ENCODE peak calls at places on chromosome 10, in seven cellular contexts. Q is fibroblast of lung; A is activated naive CD4-positive, alpha-beta T cell; U is GM23338; V is stimulated activated naive CD4-positive, alpha-beta T cell; G is germinal center; I is T-helper 2 cell. S is an unnamed sample.

GRCh38 chr10:63713191-63714144 is 192.3 kb downstream of the REEP3 start:
- DNase-seq in V (no peak), U (peak), G (no peak), Q (peak), I (no peak), A (no peak), S (no peak)

GRCh38 chr10:74049995-74050394 is 52.1 kb downstream of the VCL start:
- DNase-seq in Q (no peak), I (no peak), V (no peak), A (no peak), G (no peak), U (no peak), S (no peak)

GRCh38 chr10:90193240-90193985 is 492.0 kb downstream of the KIF20B start:
- DNase-seq in A (no peak), I (no peak), G (no peak), Q (peak), V (no peak), U (no peak), S (no peak)

GRCh38 chr10:132608511-132609195 is 71.1 kb downstream of the INPP5A start:
- DNase-seq in A (no peak), V (no peak), Q (no peak), G (no peak), I (no peak), U (no peak), S (no peak)

GRCh38 chr10:63986536-63986935 is 465.3 kb downstream of the REEP3 start:
- DNase-seq in G (no peak), I (no peak), A (no peak), V (no peak), Q (no peak), U (no peak), S (no peak)

GRCh38 chr10:24912214-24912613 is 40.2 kb downstream of the PRTFDC1 start:
- DNase-seq in A (no peak), V (no peak), G (no peak), I (no peak), Q (peak), U (no peak), S (no peak)

GRCh38 chr10:33284945-33285344 is 49.5 kb downstream of the NRP1 start:
- DNase-seq in U (no peak), G (no peak), Q (no peak), I (no peak), A (no peak), V (no peak), S (no peak)

GRCh38 chr10:63554666-63555065 is 33.5 kb downstream of the REEP3 start:
- DNase-seq in Q (peak), A (no peak), G (peak), I (peak), V (no peak), U (no peak), S (no peak)

GRCh38 chr10:103451091-103451801 is 924 bp downstream of the CALHM2 start:
- DNase-seq in I (peak), A (peak), V (peak), G (peak), Q (peak), U (no peak), S (peak)

GRCh38 chr10:33032354-33033254 is 74.6 kb upstream of the ITGB1 start:
- DNase-seq in I (no peak), Q (peak), A (no peak), V (no peak), U (no peak), G (no peak), S (no peak)

GRCh38 chr10:102231357-102232318 is 5.5 kb downstream of the ELOVL3 start:
- DNase-seq in Q (no peak), I (peak), V (peak), U (peak), G (peak), A (peak), S (peak)

GRCh38 chr10:30127120-30127541 is 67.7 kb upstream of the JCAD start:
- DNase-seq in I (no peak), U (no peak), G (no peak), Q (peak), A (no peak), V (no peak), S (no peak)

GRCh38 chr10:113347508-113347907 is 205.3 kb upstream of the HABP2 start:
- DNase-seq in I (no peak), U (no peak), A (no peak), Q (no peak), V (no peak), G (no peak), S (no peak)

GRCh38 chr10:20993387-20994170 is 96.5 kb upstream of the NEBL start:
- DNase-seq in U (no peak), V (no peak), A (no peak), I (no peak), G (no peak), Q (peak), S (no peak)

GRCh38 chr10:100183482-100183881 is 2.3 kb downstream of the ERLIN1 start:
- DNase-seq in I (no peak), Q (peak), G (no peak), U (no peak), A (no peak), V (no peak), S (no peak)

GRCh38 chr10:12644380-12645144 is 295.2 kb downstream of the CAMK1D start:
- DNase-seq in G (no peak), A (no peak), Q (no peak), I (no peak), V (no peak), U (no peak), S (no peak)

GRCh38 chr10:129961274-129961839 is 2.7 kb downstream of the EBF3 start:
- DNase-seq in U (no peak), Q (no peak), I (no peak), V (no peak), A (no peak), G (no peak), S (no peak)

GRCh38 chr10:35339946-35340345 is 3.6 kb downstream of the CCNY start:
- DNase-seq in Q (peak), A (no peak), V (no peak), U (no peak), I (no peak), G (no peak), S (no peak)

GRCh38 chr10:23370106-23370505 is 25.5 kb upstream of the C10orf67 start:
- DNase-seq in Q (no peak), A (no peak), G (no peak), V (no peak), U (no peak), I (no peak), S (no peak)

GRCh38 chr10:71708301-71708703 is 11.3 kb downstream of the C10orf105 start:
- DNase-seq in G (peak), Q (peak), U (peak), A (peak), V (peak), I (peak), S (peak)

GRCh38 chr10:329361-330099 is 194.3 kb downstream of the ZMYND11 start:
- DNase-seq in G (no peak), U (peak), Q (peak), A (no peak), I (no peak), V (no peak), S (no peak)

GRCh38 chr10:75396861-75397570 is 4.5 kb downstream of the ZNF503 start:
- DNase-seq in U (peak), V (no peak), G (no peak), A (no peak), I (no peak), Q (peak), S (no peak)

GRCh38 chr10:85778074-85778473 is 588.5 kb downstream of the GRID1 start:
- DNase-seq in A (no peak), Q (no peak), I (no peak), U (no peak), V (no peak), G (no peak), S (no peak)

GRCh38 chr10:95445837-95446347 is 115.3 kb downstream of the SORBS1 start:
- DNase-seq in U (peak), V (no peak), I (no peak), Q (peak), A (no peak), G (peak), S (no peak)

GRCh38 chr10:72275351-72276012 is 1.8 kb downstream of the DDIT4 start:
- DNase-seq in G (no peak), Q (peak), A (no peak), U (peak), V (no peak), I (no peak), S (no peak)

GRCh38 chr10:130412317-130412716 is 276.1 kb downstream of the GLRX3 start:
- DNase-seq in Q (no peak), G (no peak), V (no peak), I (no peak), A (no peak), U (no peak), S (no peak)

GRCh38 chr10:34335960-34336359 is 479.1 kb downstream of the PARD3 start:
- DNase-seq in G (no peak), I (no peak), Q (no peak), V (no peak), U (no peak), A (no peak), S (no peak)

GRCh38 chr10:127576011-127576410 is 26.9 kb downstream of the NPS start:
- DNase-seq in A (no peak), U (no peak), I (no peak), Q (no peak), G (no peak), V (no peak), S (no peak)

GRCh38 chr10:15725603-15726002 is 5.9 kb upstream of the ITGA8 start:
- DNase-seq in U (peak), I (no peak), V (no peak), A (no peak), G (no peak), Q (peak), S (no peak)

GRCh38 chr10:74139981-74140380 is 10.6 kb downstream of the AP3M1 start:
- DNase-seq in U (no peak), V (no peak), I (no peak), A (no peak), G (no peak), Q (no peak), S (no peak)

GRCh38 chr10:95350212-95350829 is 59.5 kb upstream of the PDLIM1 start:
- DNase-seq in U (no peak), I (no peak), A (no peak), Q (peak), V (no peak), G (no peak), S (no peak)

GRCh38 chr10:78777466-78778256 is 291.1 kb upstream of the ZMIZ1 start:
- DNase-seq in U (no peak), I (no peak), A (no peak), V (no peak), Q (peak), G (no peak), S (no peak)

GRCh38 chr10:107232013-107232412 is 67.5 kb upstream of the SORCS1 start:
- DNase-seq in U (no peak), A (no peak), I (no peak), V (no peak), G (no peak), Q (no peak), S (no peak)

GRCh38 chr10:131937832-131938231 is 37.0 kb downstream of the PPP2R2D start:
- DNase-seq in A (no peak), U (no peak), Q (no peak), I (no peak), V (no peak), G (no peak), S (no peak)

GRCh38 chr10:117597216-117597615 is 54.7 kb downstream of the EMX2 start:
- DNase-seq in U (no peak), Q (no peak), G (no peak), V (no peak), A (no peak), I (no peak), S (no peak)